ENCODE peak calls at places on chromosomes 5 and 9, in seven cellular contexts. I is heart left ventricle, A is IMR-90, S is coronary artery, V is endodermal cell, C is bronchial epithelial cell, G is cardiac muscle cell. L is an unnamed sample.

GRCh38 chr9:130461218-130461630 is 16.5 kb downstream of the ASS1 start:
- DNase-seq in I (peak), A (peak), S (no peak), V (peak), C (no peak), G (peak), L (peak)

GRCh38 chr5:111392181-111392580 is 120.2 kb downstream of the STARD4 start:
- DNase-seq in I (no peak), A (no peak), S (no peak), V (no peak), C (no peak), G (no peak), L (no peak)

GRCh38 chr9:108136646-108137045 is 647.1 kb upstream of the KLF4 start:
- DNase-seq in I (no peak), A (peak), S (no peak), V (no peak), C (no peak), G (peak), L (no peak)

GRCh38 chr5:60960591-60960990 is 15.6 kb downstream of the NDUFAF2 start:
- DNase-seq in I (no peak), A (peak), S (no peak), V (no peak), C (peak), G (peak), L (peak)

GRCh38 chr9:88280816-88281382 is 107.3 kb upstream of the SPIN1 start:
- DNase-seq in I (no peak), A (peak), S (no peak), V (peak), C (no peak), G (peak), L (no peak)

GRCh38 chr9:137014166-137014565 is 13.9 kb downstream of the ABCA2 start:
- DNase-seq in I (no peak), A (no peak), S (no peak), V (no peak), C (no peak), G (no peak), L (no peak)

GRCh38 chr9:111839387-111839786 is 44.6 kb upstream of the SHOC1 start:
- DNase-seq in I (no peak), A (peak), S (no peak), V (no peak), C (no peak), G (peak), L (peak)

GRCh38 chr5:76082790-76083554 is at the start of gene SV2C:
- DNase-seq in I (peak), A (no peak), S (no peak), V (peak), C (no peak), G (peak), L (peak)

GRCh38 chr9:96279927-96280326 is 22.0 kb downstream of the HSD17B3 start:
- DNase-seq in I (no peak), A (no peak), S (no peak), V (no peak), C (peak), G (no peak), L (no peak)

GRCh38 chr5:34977934-34978616 is 48.7 kb downstream of the DNAJC21 start:
- DNase-seq in I (no peak), A (no peak), S (no peak), V (no peak), C (no peak), G (no peak), L (no peak)

GRCh38 chr5:102421647-102422046 is 77.2 kb downstream of the SLCO6A1 start:
- DNase-seq in I (no peak), A (no peak), S (no peak), V (no peak), C (no peak), G (no peak), L (no peak)

GRCh38 chr5:96083361-96083881 is 121.8 kb upstream of the ELL2 start:
- DNase-seq in I (no peak), A (peak), S (no peak), V (peak), C (no peak), G (no peak), L (no peak)

GRCh38 chr5:82018462-82018861 is 46.6 kb downstream of the ATG10 start:
- DNase-seq in I (peak), A (peak), S (no peak), V (no peak), C (no peak), G (peak), L (peak)

GRCh38 chr9:95102001-95102433 is 215.5 kb downstream of the FANCC start:
- DNase-seq in I (no peak), A (no peak), S (no peak), V (no peak), C (peak), G (no peak), L (no peak)

GRCh38 chr9:89739531-89740315 is 134.9 kb downstream of the GADD45G start:
- DNase-seq in I (no peak), A (no peak), S (no peak), V (no peak), C (no peak), G (no peak), L (no peak)

GRCh38 chr9:114283551-114284111 is 39.3 kb upstream of the ORM1 start:
- DNase-seq in I (peak), A (no peak), S (peak), V (peak), C (no peak), G (no peak), L (no peak)

GRCh38 chr9:89655990-89656657 is 51.3 kb downstream of the GADD45G start:
- DNase-seq in I (no peak), A (no peak), S (no peak), V (peak), C (no peak), G (peak), L (peak)

GRCh38 chr5:107820339-107820880 is 149.7 kb upstream of the EFNA5 start:
- DNase-seq in I (no peak), A (peak), S (no peak), V (no peak), C (no peak), G (peak), L (no peak)

GRCh38 chr9:137454145-137454505 is 5.0 kb downstream of the NSMF start:
- DNase-seq in I (peak), A (no peak), S (no peak), V (peak), C (no peak), G (peak), L (peak)

GRCh38 chr9:34653131-34653530 is 1.1 kb downstream of the IL11RA start:
- DNase-seq in I (no peak), A (peak), S (no peak), V (no peak), C (no peak), G (peak), L (peak)

GRCh38 chr9:122287214-122287613 is 22.5 kb downstream of the MRRF start:
- DNase-seq in I (no peak), A (no peak), S (no peak), V (no peak), C (no peak), G (no peak), L (no peak)
- H3K4me3 ChIP-seq in I (no peak), A (no peak), S (no peak), V (no peak), C (no peak), G (no peak), L (no peak)

GRCh38 chr9:79196606-79197005 is 375.2 kb upstream of the TLE4 start:
- DNase-seq in I (no peak), A (peak), S (no peak), V (no peak), C (no peak), G (peak), L (peak)

GRCh38 chr9:79195904-79196303 is 375.9 kb upstream of the TLE4 start:
- DNase-seq in I (no peak), A (peak), S (no peak), V (no peak), C (peak), G (peak), L (peak)

DNA sequence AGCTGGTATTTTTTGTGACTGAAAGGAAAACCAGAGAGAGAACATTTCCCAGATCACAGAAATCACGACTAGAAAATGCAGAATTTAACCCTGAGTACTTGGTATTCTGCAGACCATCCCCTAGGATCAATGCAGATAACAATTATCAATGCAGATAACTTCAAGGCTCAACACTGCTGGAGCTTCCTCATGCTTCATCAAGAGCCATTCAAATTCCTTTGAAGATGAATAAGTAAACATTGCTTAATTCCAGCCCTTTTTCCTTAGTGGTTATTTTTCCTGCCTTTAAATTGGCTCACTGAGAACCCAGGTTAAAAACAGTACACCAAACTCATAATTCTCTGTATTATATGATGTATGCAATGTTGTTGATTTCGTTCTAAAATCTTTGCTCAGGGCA is 370.1 kb upstream of the TLE4 start:
- DNase-seq in I (no peak), A (no peak), S (no peak), V (no peak), C (peak), G (no peak), L (peak)
- TF ChIP-seq CTCF in I (no peak), A (no peak), S (no peak), V (no peak), C (no peak), G (no peak), L (no peak)

GRCh38 chr5:157458835-157459234 is 1.2 kb upstream of the NIPAL4 start:
- DNase-seq in I (no peak), A (no peak), S (peak), V (no peak), C (no peak), G (no peak), L (no peak)

GRCh38 chr5:157460921-157461792 is 1.1 kb downstream of the NIPAL4 start:
- DNase-seq in I (no peak), A (no peak), S (peak), V (peak), C (peak), G (no peak), L (no peak)

GRCh38 chr5:157457391-157457790 is 2.6 kb upstream of the NIPAL4 start:
- DNase-seq in I (no peak), A (no peak), S (peak), V (no peak), C (no peak), G (no peak), L (no peak)

GRCh38 chr5:157463081-157463480 is 3.1 kb downstream of the NIPAL4 start:
- DNase-seq in I (no peak), A (no peak), S (peak), V (peak), C (peak), G (no peak), L (no peak)

DNA sequence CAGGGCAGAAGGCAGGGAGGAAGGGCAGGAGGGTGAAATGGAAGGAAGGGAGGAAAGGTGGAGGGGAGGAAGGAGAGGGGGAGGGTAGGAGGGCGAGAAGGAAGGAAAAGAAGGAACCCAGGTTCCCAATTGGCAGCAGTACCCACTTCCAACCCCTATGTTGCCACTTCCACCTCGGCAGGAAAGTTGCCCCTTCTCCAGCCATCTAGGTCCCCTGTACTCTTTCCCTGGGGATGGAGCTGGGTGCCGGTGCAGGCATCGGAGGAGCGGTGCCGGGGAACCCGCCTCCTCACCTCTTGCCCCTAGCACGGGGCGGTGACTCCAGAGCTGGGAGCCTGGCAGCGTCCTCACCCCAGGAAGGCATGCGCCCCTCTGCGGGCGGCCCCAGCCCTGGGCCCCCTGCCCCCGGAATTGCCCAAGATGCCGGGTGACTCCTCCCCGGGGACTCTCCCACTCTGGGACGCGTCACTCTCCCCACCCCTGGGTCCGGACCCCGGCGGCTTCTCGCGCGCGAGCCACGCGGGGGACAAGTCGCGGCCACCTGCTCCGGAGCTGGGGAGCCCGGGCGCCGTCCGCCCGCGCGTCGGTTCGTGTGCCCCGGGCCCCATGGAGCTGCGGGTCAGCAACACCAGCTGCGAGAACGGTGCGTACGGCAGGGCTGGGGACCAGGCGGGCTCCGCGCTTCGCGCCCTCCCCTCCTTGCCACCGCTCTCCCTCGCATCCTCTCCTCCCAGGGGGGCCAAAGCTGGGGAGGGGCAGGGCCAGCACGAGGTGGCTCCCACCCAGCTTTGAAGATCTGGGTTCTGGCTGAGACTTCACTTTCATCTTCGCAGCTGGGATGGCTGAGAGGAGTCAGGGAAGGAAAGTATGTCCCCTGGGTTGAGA is at the start of gene NIPAL4:
- DNase-seq in I (no peak), A (no peak), S (peak), V (peak), C (no peak), G (no peak), L (peak)
- H3K4me3 ChIP-seq in I (peak), A (peak), S (peak), V (peak), C (peak), G (peak), L (peak)

DNA sequence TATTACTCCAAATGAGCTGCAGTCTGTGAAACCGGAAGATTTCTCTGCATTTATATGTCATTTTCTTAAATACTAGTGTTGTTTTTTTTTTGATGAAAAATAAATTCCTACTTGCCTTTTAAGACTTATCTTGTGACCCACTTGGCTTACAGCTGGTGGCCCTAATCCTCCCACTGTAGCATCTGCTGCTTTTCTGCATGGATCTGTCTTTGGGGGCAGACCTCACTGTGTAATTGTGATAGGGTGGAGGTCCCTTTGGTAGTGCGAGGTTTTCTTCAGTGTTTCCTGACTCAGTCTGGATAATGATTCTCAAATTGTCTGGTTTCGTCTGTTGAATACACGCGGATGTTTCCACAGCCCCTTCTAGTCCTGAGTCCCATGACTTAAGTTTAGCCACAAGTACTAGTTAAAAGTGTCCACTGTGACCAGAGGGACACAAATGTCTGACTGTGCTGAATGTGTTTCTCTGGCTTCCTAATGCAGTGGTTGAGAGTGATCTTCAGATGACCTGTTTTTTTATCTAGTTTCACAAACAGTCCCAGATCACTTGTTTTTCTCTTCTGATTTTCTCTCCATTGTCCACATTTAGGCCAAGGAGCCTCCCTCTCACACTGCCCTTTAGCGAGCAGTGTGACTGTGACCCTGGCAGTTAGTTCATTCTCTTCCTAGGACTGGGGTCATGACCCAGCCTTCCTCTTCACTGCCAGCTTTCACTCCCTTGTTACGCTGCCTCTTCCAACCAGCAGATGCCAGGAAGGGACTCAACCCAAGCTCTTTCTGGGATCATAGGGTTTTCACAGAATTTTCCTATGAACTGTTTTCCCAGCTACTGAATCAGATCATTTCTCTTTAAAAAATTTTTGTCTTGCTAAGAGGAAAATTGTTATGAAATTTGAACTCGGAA is 70.6 kb downstream of the LMNB1 start:
- DNase-seq in I (no peak), A (no peak), S (no peak), V (peak), C (no peak), G (no peak), L (no peak)
- TF ChIP-seq CTCF in I (no peak), A (no peak), S (no peak), V (no peak), C (no peak), G (no peak), L (no peak)

GRCh38 chr5:146515473-146516150 is 378 bp downstream of the GPR151 start:
- DNase-seq in I (no peak), A (no peak), S (no peak), V (peak), C (no peak), G (no peak), L (no peak)
- H3K4me3 ChIP-seq in I (no peak), A (no peak), S (no peak), V (no peak), C (no peak), G (no peak), L (no peak)

GRCh38 chr5:173920024-173920753 is 32.0 kb downstream of the CPEB4 start:
- DNase-seq in I (no peak), A (peak), S (no peak), V (no peak), C (no peak), G (peak), L (peak)

GRCh38 chr5:173916233-173916632 is 28.1 kb downstream of the CPEB4 start:
- DNase-seq in I (no peak), A (no peak), S (no peak), V (no peak), C (no peak), G (no peak), L (no peak)

GRCh38 chr5:173919443-173919842 is 31.3 kb downstream of the CPEB4 start:
- DNase-seq in I (no peak), A (peak), S (no peak), V (no peak), C (peak), G (no peak), L (peak)

GRCh38 chr5:173915310-173916005 is 27.3 kb downstream of the CPEB4 start:
- DNase-seq in I (no peak), A (no peak), S (no peak), V (no peak), C (no peak), G (no peak), L (no peak)

DNA sequence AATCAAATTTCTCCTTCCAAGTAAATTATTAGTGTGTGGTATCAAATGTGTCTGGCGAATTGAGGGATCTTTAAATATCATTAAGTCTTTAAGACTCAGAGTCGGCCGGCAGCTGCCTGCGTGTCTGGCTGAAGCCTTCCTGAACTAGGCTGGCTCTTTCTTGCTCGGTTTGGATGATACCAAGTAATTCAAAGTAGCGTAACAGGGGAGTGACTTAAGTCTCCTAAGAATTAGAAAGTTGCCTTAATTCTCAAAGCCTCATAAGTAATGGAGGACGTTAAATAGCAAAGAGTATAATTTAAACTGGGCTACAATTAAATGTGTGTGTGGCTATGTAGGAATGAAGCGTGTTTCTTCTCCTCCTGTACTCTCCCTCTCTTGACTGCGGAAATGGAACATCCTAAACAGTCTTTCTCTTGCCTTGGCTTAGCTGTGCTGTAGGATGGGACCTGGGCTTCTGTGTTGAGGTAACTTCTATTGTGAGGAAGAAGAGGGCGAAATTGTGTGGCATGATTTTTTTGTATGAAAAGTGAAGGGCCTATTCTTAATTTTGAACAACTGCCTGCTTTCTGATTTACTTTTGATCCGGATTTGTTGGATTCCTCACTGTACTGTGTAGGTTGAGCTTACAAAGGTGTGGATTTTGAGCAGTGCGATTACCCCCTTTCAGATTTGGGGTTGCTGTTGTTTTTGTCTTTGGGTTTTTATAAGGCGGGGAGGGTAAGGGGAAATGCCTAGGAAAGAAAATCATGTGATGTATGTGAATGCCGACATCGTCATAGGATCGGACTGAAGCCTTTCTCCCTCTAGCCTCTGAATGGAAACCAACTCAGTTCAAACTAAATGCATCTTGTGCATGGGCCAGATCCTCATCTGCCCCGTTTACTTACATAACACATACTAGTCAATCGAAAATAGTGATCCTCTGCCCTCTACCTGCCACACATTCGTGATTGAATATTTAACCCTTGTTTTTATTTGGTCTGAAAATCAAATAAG is 29.9 kb downstream of the CPEB4 start:
- DNase-seq in I (peak), A (peak), S (no peak), V (peak), C (peak), G (peak), L (peak)
- TF ChIP-seq CTCF in I (no peak), A (no peak), S (no peak), V (no peak), C (no peak), G (no peak), L (no peak)

DNA sequence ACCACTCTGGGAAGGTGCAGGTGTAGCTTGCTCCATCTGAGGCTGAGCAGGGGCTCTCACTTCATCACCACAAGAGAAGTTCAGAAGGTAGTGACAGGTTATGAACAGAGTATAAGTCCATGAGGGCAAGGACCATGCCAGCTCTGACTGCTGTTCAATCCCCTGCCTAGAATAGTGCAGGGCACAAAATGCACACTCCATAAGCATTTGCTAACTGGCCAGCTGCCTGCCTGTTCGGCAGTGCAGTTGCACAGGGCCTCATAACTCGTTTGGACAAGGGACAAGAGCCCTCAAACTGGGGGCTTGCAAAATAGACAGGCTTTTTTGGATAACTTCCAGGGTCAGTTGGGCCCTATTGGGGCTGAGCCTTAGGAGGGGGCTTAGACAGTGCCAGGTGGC is 21.1 kb downstream of the SPARC start:
- DNase-seq in I (no peak), A (no peak), S (no peak), V (no peak), C (no peak), G (peak), L (peak)
- H3K4me3 ChIP-seq in I (no peak), A (no peak), S (no peak), V (no peak), C (no peak), G (no peak), L (no peak)

L was measured in choroid plexus epithelial cell.